ENCODE peak calls at places on chromosomes 12 and 14, in eight cellular contexts. I is endothelial cell; L is KG1; K is fibroblast of the conjunctiva; S is upper lobe of right lung; B is stimulated activated CD4-positive, alpha-beta T cell treated with anti-CD3 and anti-CD28 coated beads, TNF-alpha, amount 100 ng/mL, for 4 hours; R is AG20443; X is activated T-cell treated with anti-CD3 and anti-CD28 coated beads for 48 hours. D is an unnamed sample.

GRCh38 chr12:26496170-26496569 is 300.8 kb downstream of the SSPN start:
- DNase-seq in L (no peak), B (no peak), R (peak; percentile 7), S (no peak), I (no peak), X (no peak), K (no peak), D (no peak)

GRCh38 chr14:76113691-76114090 is 38.0 kb upstream of the GPATCH2L start:
- DNase-seq in R (no peak), S (no peak), L (no peak), I (no peak), B (no peak), K (no peak), X (no peak), D (no peak)

GRCh38 chr12:55931780-55932545 is 1.0 kb downstream of the DGKA start:
- DNase-seq in K (no peak), B (no peak), S (peak; percentile 80), I (peak; percentile 34), R (peak; percentile 82), L (no peak), X (no peak), D (no peak)

GRCh38 chr12:116263844-116264243 is 13.6 kb downstream of the MED13L start:
- DNase-seq in X (no peak), L (no peak), I (no peak), K (no peak), R (no peak), S (no peak), B (no peak), D (no peak)

GRCh38 chr12:55743131-55743921 is 404 bp downstream of the GDF11 start:
- DNase-seq in S (peak; percentile 84), I (peak; percentile 67), B (peak; percentile 52), K (no peak), R (peak; percentile 82), X (peak; percentile 43), L (no peak), D (peak; percentile 68)

GRCh38 chr14:61343991-61344405 is 22.6 kb downstream of the PRKCH start:
- DNase-seq in K (no peak), L (no peak), S (no peak), R (no peak), I (no peak), B (no peak), X (no peak), D (no peak)

GRCh38 chr12:92439397-92439779 is 263.4 kb upstream of the PLEKHG7 start:
- DNase-seq in I (no peak), X (no peak), K (peak; percentile 79), L (no peak), S (no peak), B (no peak), R (peak; percentile 72), D (no peak)

GRCh38 chr12:45168976-45169375 is 46.9 kb upstream of the ANO6 start:
- DNase-seq in I (no peak), R (no peak), K (no peak), S (no peak), X (no peak), L (no peak), B (no peak), D (no peak)

GRCh38 chr12:91422107-91422506 is 239.5 kb upstream of the DCN start:
- DNase-seq in B (no peak), K (no peak), L (no peak), R (no peak), S (no peak), X (no peak), I (no peak), D (peak; percentile 9)

GRCh38 chr14:103846008-103846568 is 1.3 kb downstream of the PPP1R13B start:
- DNase-seq in S (no peak), K (no peak), R (no peak), X (no peak), I (no peak), L (no peak), B (no peak), D (no peak)

GRCh38 chr12:12717586-12718381 is 616 bp downstream of the CDKN1B start:
- DNase-seq in B (no peak), L (no peak), X (peak; percentile 23), S (peak; percentile 71), K (no peak), R (no peak), I (peak; percentile 25), D (peak; percentile 59)

GRCh38 chr14:105430535-105430934 is 10.9 kb downstream of the MTA1 start:
- DNase-seq in S (no peak), X (no peak), B (no peak), K (peak; percentile 45), R (peak; percentile 69), I (no peak), L (no peak), D (no peak)

GRCh38 chr12:2099595-2099994 is 46.8 kb downstream of the CACNA1C start:
- DNase-seq in L (no peak), I (no peak), R (no peak), K (no peak), X (no peak), S (peak; percentile 29), B (no peak), D (no peak)

GRCh38 chr12:33488036-33488435 is 48.4 kb upstream of the SYT10 start:
- DNase-seq in I (no peak), S (no peak), K (no peak), X (no peak), B (no peak), R (no peak), L (no peak), D (no peak)

GRCh38 chr14:28143340-28143739 is 623.2 kb upstream of the FOXG1 start:
- DNase-seq in K (no peak), X (no peak), L (no peak), I (no peak), S (no peak), R (no peak), B (no peak), D (no peak)

GRCh38 chr14:89206426-89206825 is 210.6 kb downstream of the FOXN3 start:
- DNase-seq in R (peak; percentile 37), S (no peak), I (no peak), K (peak; percentile 8), B (no peak), X (no peak), L (no peak), D (no peak)

GRCh38 chr14:62694075-62694474 is 351.2 kb downstream of the KCNH5 start:
- DNase-seq in S (no peak), X (no peak), R (no peak), L (no peak), B (no peak), K (peak; percentile 34), I (no peak), D (peak; percentile 50)

GRCh38 chr12:62522984-62523383 is 56.4 kb downstream of the MON2 start:
- DNase-seq in R (no peak), X (no peak), K (no peak), B (no peak), S (no peak), L (no peak), I (no peak), D (no peak)

GRCh38 chr12:62604856-62605255 is 138.2 kb downstream of the MON2 start:
- DNase-seq in B (no peak), X (no peak), K (peak; percentile 8), S (no peak), R (no peak), I (no peak), L (no peak), D (no peak)

GRCh38 chr14:63454436-63454835 is 88.7 kb downstream of the PPP2R5E start:
- DNase-seq in S (no peak), I (no peak), B (no peak), L (no peak), R (no peak), X (no peak), K (no peak), D (no peak)

GRCh38 chr14:74954232-74954946 is 1.0 kb downstream of the PGF start:
- DNase-seq in R (no peak), I (no peak), X (no peak), L (no peak), K (no peak), B (no peak), S (no peak), D (no peak)

GRCh38 chr12:115132145-115132544 is 448.2 kb upstream of the TBX3 start:
- DNase-seq in S (no peak), I (no peak), K (no peak), R (peak; percentile 75), B (no peak), L (no peak), X (no peak), D (peak; percentile 20)

GRCh38 chr12:96041181-96041580 is 5.8 kb upstream of the LTA4H start:
- DNase-seq in I (no peak), R (no peak), L (no peak), S (no peak), K (no peak), X (no peak), B (no peak), D (no peak)

GRCh38 chr12:57319678-57320469 is 68.9 kb upstream of the STAC3 start:
- DNase-seq in X (no peak), K (no peak), L (no peak), S (no peak), I (no peak), B (no peak), R (no peak), D (no peak)

GRCh38 chr14:52305014-52305413 is 9.1 kb upstream of the PTGER2 start:
- DNase-seq in L (no peak), B (no peak), R (no peak), X (no peak), I (no peak), S (no peak), K (no peak), D (no peak)

GRCh38 chr12:70839544-70839943 is 81.0 kb downstream of the PTPRR start:
- DNase-seq in S (no peak), X (no peak), K (no peak), R (no peak), I (no peak), L (no peak), B (no peak), D (no peak)

GRCh38 chr14:79420725-79421124 is 790.6 kb downstream of the DIO2 start:
- DNase-seq in R (no peak), S (no peak), K (no peak), L (no peak), I (no peak), B (no peak), X (no peak), D (no peak)

GRCh38 chr14:23354990-23355389 is 2.3 kb upstream of the SLC22A17 start:
- DNase-seq in R (no peak), K (no peak), S (no peak), L (no peak), X (no peak), I (no peak), B (no peak), D (no peak)